ENCODE peak calls at places on chromosome 7, in six cellular contexts. E, G, M, Z, A and K are unnamed samples.

GRCh38 chr7:29102554-29103151 is 43.7 kb downstream of the CPVL start:
- DNase-seq in G (peak; percentile 47), E (peak; percentile 59), M (peak; percentile 51), Z (peak; percentile 78), A (peak; percentile 13), K (no peak)

GRCh38 chr7:55247466-55247865 is 117.7 kb upstream of the LANCL2 start:
- DNase-seq in G (peak; percentile 65), M (no peak), Z (no peak), E (no peak), A (no peak), K (no peak)

GRCh38 chr7:50671397-50671796 is 106.2 kb upstream of the DDC start:
- DNase-seq in A (no peak), Z (no peak), M (no peak), E (no peak), G (no peak), K (no peak)

GRCh38 chr7:109844362-109844761 is 1246.6 kb upstream of the LRRN3 start:
- DNase-seq in A (peak; percentile 15), Z (no peak), G (peak; percentile 14), M (no peak), E (peak; percentile 5), K (no peak)

GRCh38 chr7:134480202-134480601 is 21.3 kb upstream of the AKR1B1 start:
- DNase-seq in M (no peak), Z (no peak), E (no peak), G (no peak), A (no peak), K (no peak)

GRCh38 chr7:153408360-153409335 is 643.5 kb upstream of the DPP6 start:
- DNase-seq in E (no peak), A (no peak), G (no peak), Z (no peak), M (no peak), K (no peak)

GRCh38 chr7:21086688-21087087 is 300.0 kb upstream of the SP8 start:
- DNase-seq in M (no peak), E (no peak), G (no peak), Z (no peak), A (no peak), K (no peak)

GRCh38 chr7:5766321-5766761 is 15.1 kb downstream of the RNF216 start:
- DNase-seq in M (no peak), G (peak; percentile 81), E (no peak), Z (no peak), A (no peak), K (no peak)

GRCh38 chr7:144474800-144475521 is 71.5 kb upstream of the NOBOX start:
- DNase-seq in E (no peak), Z (no peak), G (no peak), A (no peak), M (no peak), K (no peak)

GRCh38 chr7:29878081-29878688 is 71.9 kb downstream of the WIPF3 start:
- DNase-seq in G (peak; percentile 46), M (no peak), A (peak; percentile 46), Z (no peak), E (peak; percentile 32), K (no peak)

GRCh38 chr7:128210590-128211570 is 30.2 kb upstream of the LEP start:
- DNase-seq in E (no peak), M (no peak), G (no peak), Z (no peak), A (no peak), K (no peak)

GRCh38 chr7:29622335-29623265 is 59.0 kb downstream of the PRR15 start:
- DNase-seq in G (peak; percentile 85), M (no peak), E (no peak), A (peak; percentile 80), Z (no peak), K (no peak)

GRCh38 chr7:11492307-11492706 is 339.7 kb downstream of the THSD7A start:
- DNase-seq in Z (no peak), A (no peak), M (no peak), E (no peak), G (no peak), K (no peak)

GRCh38 chr7:128840326-128841170 is 10.3 kb downstream of the FLNC start:
- DNase-seq in G (no peak), A (no peak), Z (peak; percentile 71), E (no peak), M (peak; percentile 27), K (no peak)

GRCh38 chr7:3861941-3862340 is 560.9 kb downstream of the SDK1 start:
- DNase-seq in A (no peak), E (no peak), G (peak; percentile 87), Z (no peak), M (peak; percentile 45), K (no peak)

GRCh38 chr7:105097619-105098018 is 83.6 kb downstream of the KMT2E start:
- DNase-seq in A (peak; percentile 26), Z (no peak), E (no peak), M (no peak), G (peak; percentile 96), K (no peak)

GRCh38 chr7:139654270-139655181 is 123.3 kb downstream of the HIPK2 start:
- DNase-seq in G (no peak), M (no peak), Z (no peak), A (no peak), E (peak; percentile 22), K (no peak)

GRCh38 chr7:106548491-106548890 is 112.5 kb downstream of the CCDC71L start:
- DNase-seq in E (no peak), G (no peak), M (no peak), A (no peak), Z (no peak), K (no peak)

GRCh38 chr7:78020874-78021249 is 222.3 kb downstream of the PHTF2 start:
- DNase-seq in G (no peak), Z (no peak), E (no peak), A (no peak), M (no peak), K (no peak)

GRCh38 chr7:78018541-78019456 is 220.2 kb downstream of the PHTF2 start:
- DNase-seq in A (peak; percentile 14), G (peak; percentile 43), Z (peak; percentile 63), M (peak; percentile 64), E (peak; percentile 28), K (no peak)

GRCh38 chr7:78020131-78020873 is 221.7 kb downstream of the PHTF2 start:
- DNase-seq in Z (peak; percentile 57), G (peak; percentile 91), M (peak; percentile 49), E (peak; percentile 65), A (peak; percentile 80), K (no peak)

GRCh38 chr7:78017621-78018100 is 219.1 kb downstream of the PHTF2 start:
- DNase-seq in A (no peak), G (no peak), M (no peak), E (no peak), Z (no peak), K (no peak)

GRCh38 chr7:78019457-78020130 is 221.0 kb downstream of the PHTF2 start:
- DNase-seq in A (peak; percentile 93), G (peak; percentile 73), E (peak; percentile 80), M (peak; percentile 96), Z (peak; percentile 95), K (peak; percentile 79)
- TF ChIP-seq CTCF in A (no peak), G (no peak), E (no peak), M (no peak), Z (peak; percentile 9), K (no peak)

DNA sequence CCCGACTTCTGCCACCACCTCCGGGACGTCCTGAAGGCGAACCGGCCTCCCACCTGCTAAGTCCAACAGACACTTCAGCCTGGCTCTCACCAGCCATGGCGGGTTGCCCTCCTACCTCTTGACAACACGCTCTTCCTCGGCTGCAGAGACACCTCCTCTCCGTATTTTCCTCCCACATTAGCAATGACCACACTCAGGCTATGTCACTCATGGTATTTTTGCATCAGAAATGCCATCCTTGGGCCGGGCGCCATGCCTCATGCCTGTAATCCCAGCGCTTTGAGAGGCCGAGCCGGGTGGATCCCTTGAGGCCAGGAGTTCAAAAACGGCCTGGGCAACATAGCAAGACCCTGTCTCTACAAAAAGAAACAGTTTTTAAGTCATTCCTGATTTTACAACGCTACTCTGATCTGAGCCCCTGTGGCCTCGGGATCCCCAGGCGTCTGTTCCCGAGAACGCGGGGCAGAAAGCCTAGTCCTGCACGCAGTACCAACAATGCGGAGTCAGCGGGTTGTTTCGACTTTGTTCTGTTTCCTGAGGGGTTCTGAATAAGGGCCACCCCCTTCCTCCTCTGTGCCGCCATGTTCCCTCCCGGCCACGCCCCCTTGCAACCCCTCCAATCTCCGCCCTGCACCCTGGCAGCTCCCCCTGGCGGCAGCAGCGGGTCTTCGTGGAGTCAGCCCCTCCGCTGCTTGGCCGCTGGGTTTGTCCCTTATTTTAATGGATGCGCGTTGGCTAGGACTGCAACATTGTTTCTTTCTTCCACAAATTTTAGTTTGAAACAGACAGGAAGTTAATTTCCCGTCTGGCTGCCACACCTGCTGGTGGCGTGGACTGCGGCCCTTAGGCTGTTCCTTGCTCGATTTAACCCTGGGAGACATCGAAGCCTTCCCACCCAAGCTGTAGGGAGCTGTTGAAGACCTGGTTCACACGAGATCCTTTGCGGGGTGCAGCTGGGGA is 9.7 kb upstream of the ZFAND2A start:
- DNase-seq in A (peak; percentile 85), E (peak; percentile 90), Z (peak; percentile 77), M (peak; percentile 87), G (no peak), K (no peak)
- TF ChIP-seq CTCF in A (peak; percentile 80), E (peak; percentile 86), Z (peak; percentile 68), M (peak; percentile 63), G (peak; percentile 40), K (peak; percentile 66)

GRCh38 chr7:65820287-65820950 is 52.5 kb upstream of the VKORC1L1 start:
- DNase-seq in E (no peak), M (no peak), A (no peak), Z (no peak), G (no peak), K (no peak)
- TF ChIP-seq CTCF in E (no peak), M (no peak), A (no peak), Z (no peak), G (no peak), K (no peak)

GRCh38 chr7:116952640-116953371 is 495 bp upstream of the ST7 start:
- DNase-seq in Z (no peak), E (peak; percentile 74), M (peak; percentile 57), G (peak; percentile 33), A (peak; percentile 21), K (peak; percentile 72)

GRCh38 chr7:116954443-116954838 is 1.1 kb downstream of the ST7 start:
- DNase-seq in M (no peak), Z (no peak), A (no peak), G (no peak), E (no peak), K (no peak)

GRCh38 chr7:116953372-116953726 is at the start of gene ST7:
- DNase-seq in M (peak; percentile 64), Z (peak; percentile 86), G (peak; percentile 68), A (peak; percentile 38), E (peak; percentile 78), K (peak; percentile 73)

GRCh38 chr7:116955340-116955739 is 2.0 kb downstream of the ST7 start:
- DNase-seq in E (peak; percentile 44), M (no peak), Z (no peak), G (no peak), A (no peak), K (no peak)

DNA sequence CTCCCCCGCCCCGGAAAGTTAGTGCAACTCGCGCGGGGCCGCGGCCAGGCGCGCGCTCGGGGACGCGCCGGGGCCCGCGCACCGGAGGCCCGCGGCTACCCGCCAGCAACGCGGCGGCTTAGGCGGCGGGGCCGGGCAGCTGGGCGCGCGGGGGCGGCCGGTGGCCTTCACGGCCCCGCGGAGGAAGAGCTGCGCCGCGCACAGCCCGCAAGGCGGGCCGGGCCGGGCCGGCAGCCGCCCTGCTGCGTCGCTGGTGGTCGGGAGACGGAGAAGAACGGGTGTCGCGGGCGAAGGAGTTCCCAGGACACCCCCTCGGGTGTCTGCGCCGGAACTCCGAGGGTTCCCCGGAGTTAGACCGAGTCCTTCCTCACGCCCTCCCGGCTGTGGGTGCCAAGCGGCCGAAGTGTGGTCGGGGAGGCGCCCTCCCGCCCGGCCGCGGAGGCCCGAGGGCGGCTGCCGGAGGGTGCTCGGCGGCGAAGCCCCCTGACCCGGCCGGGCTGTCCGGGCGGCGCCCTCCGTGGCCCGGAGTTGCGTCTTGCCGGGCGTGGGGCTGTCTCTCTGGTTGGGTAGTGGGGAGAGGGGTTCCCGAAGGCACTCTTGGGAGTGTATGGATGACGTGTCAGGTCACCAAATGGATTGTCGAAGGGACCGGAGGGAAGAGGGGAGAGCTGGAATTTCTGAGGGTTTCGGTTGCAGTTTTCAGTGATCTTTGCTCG is 584 bp downstream of the ST7 start:
- DNase-seq in E (peak; percentile 64), M (peak; percentile 64), G (peak; percentile 88), A (peak; percentile 39), Z (peak; percentile 78), K (peak; percentile 73)
- TF ChIP-seq CTCF in E (no peak), M (no peak), G (no peak), A (no peak), Z (no peak), K (no peak)